ENCODE peak calls at places on chromosomes 4 and X, in five cellular contexts. A is tibial nerve; Y is effector memory CD4-positive, alpha-beta T cell; P is uterus; D is fibroblast of mammary gland. J is an unnamed sample.

GRCh38 chr4:16264798-16265197 is 38.5 kb upstream of the TAPT1 start:
- DNase-seq in Y (no peak), D (peak; percentile 65), A (no peak), P (no peak), J (peak; percentile 31)

GRCh38 chrX:150150081-150150779 is 211.9 kb upstream of the EOLA2 start:
- DNase-seq in A (no peak), Y (no peak), D (no peak), P (no peak), J (no peak)

GRCh38 chr4:79141530-79141929 is 184.3 kb downstream of the NAA11 start:
- DNase-seq in D (peak; percentile 2), A (no peak), P (no peak), Y (no peak), J (no peak)

GRCh38 chr4:81499840-81500239 is 28.1 kb upstream of the RASGEF1B start:
- DNase-seq in A (no peak), D (no peak), P (no peak), Y (no peak), J (no peak)

GRCh38 chr4:627347-627746 is 2.0 kb downstream of the PDE6B start:
- DNase-seq in Y (no peak), D (no peak), A (no peak), P (no peak), J (no peak)

GRCh38 chrX:133980406-133980805 is 5.0 kb downstream of the GPC3 start:
- DNase-seq in A (no peak), D (peak; percentile 56), Y (no peak), P (no peak), J (no peak)

GRCh38 chr4:143046906-143047305 is 137.8 kb upstream of the USP38 start:
- DNase-seq in A (no peak), P (no peak), Y (no peak), D (no peak), J (no peak)

GRCh38 chrX:14015941-14016340 is 13.8 kb downstream of the GEMIN8 start:
- DNase-seq in D (peak; percentile 77), Y (no peak), A (no peak), P (no peak), J (no peak)

GRCh38 chr4:63757919-63758318 is 651.3 kb downstream of the TECRL start:
- DNase-seq in A (no peak), D (no peak), Y (no peak), P (no peak), J (no peak)

GRCh38 chr4:100984901-100985300 is 362.4 kb downstream of the PPP3CA start:
- DNase-seq in D (peak; percentile 83), Y (no peak), A (no peak), P (no peak), J (no peak)

GRCh38 chr4:175770555-175770954 is 41.5 kb downstream of the GPM6A start:
- DNase-seq in P (no peak), Y (no peak), A (no peak), D (peak; percentile 2), J (no peak)

GRCh38 chrX:115023811-115024210 is 6.4 kb upstream of the IL13RA2 start:
- DNase-seq in P (no peak), Y (no peak), D (peak; percentile 8), A (no peak), J (no peak)

GRCh38 chrX:133335027-133335426 is 80.3 kb downstream of the GPC4 start:
- DNase-seq in A (no peak), D (peak; percentile 51), P (no peak), Y (no peak), J (no peak)

GRCh38 chr4:155705664-155706063 is 39.0 kb downstream of the GUCY1A1 start:
- DNase-seq in A (no peak), D (peak; percentile 51), Y (no peak), P (no peak), J (peak; percentile 89)

GRCh38 chr4:153497091-153497531 is 31.0 kb downstream of the TMEM131L start:
- DNase-seq in A (no peak), P (no peak), D (peak; percentile 54), Y (no peak), J (no peak)

GRCh38 chr4:182877326-182877883 is 39.8 kb downstream of the DCTD start:
- DNase-seq in P (no peak), Y (no peak), D (no peak), A (no peak), J (no peak)

GRCh38 chr4:52718123-52718522 is 33.1 kb downstream of the ERVMER34-1 start:
- DNase-seq in Y (no peak), D (peak; percentile 67), P (no peak), A (no peak), J (no peak)

GRCh38 chr4:155532373-155532772 is 134.3 kb upstream of the GUCY1A1 start:
- DNase-seq in A (no peak), Y (no peak), D (no peak), P (no peak), J (no peak)

GRCh38 chr4:132123870-132124623 is 1025.0 kb upstream of the PCDH10 start:
- DNase-seq in Y (no peak), P (no peak), A (no peak), D (peak; percentile 50), J (peak; percentile 0)

GRCh38 chr4:168587326-168588125 is 90.7 kb downstream of the PALLD start:
- DNase-seq in D (peak; percentile 94), P (peak; percentile 63), A (no peak), Y (no peak), J (peak; percentile 54)

GRCh38 chrX:146614693-146615524 is 194.7 kb upstream of the CXorf51B start:
- DNase-seq in P (no peak), D (no peak), Y (no peak), A (no peak), J (peak; percentile 91)

GRCh38 chr4:819401-820229 is 6.3 kb downstream of the CPLX1 start:
- DNase-seq in P (no peak), Y (no peak), A (no peak), D (no peak), J (no peak)

GRCh38 chr4:56386091-56386490 is 1.2 kb downstream of the AASDH start:
- DNase-seq in Y (no peak), P (no peak), A (no peak), D (no peak), J (no peak)

GRCh38 chr4:56387023-56388001 is at the start of gene AASDH:
- DNase-seq in A (peak; percentile 78), Y (peak; percentile 89), P (peak; percentile 95), D (peak; percentile 94), J (peak; percentile 91)

GRCh38 chr4:56389558-56389957 is 2.3 kb upstream of the AASDH start:
- DNase-seq in A (no peak), P (no peak), Y (no peak), D (no peak), J (no peak)

GRCh38 chr4:56391270-56391669 is 4.0 kb upstream of the AASDH start:
- DNase-seq in D (no peak), P (no peak), Y (no peak), A (no peak), J (no peak)

DNA sequence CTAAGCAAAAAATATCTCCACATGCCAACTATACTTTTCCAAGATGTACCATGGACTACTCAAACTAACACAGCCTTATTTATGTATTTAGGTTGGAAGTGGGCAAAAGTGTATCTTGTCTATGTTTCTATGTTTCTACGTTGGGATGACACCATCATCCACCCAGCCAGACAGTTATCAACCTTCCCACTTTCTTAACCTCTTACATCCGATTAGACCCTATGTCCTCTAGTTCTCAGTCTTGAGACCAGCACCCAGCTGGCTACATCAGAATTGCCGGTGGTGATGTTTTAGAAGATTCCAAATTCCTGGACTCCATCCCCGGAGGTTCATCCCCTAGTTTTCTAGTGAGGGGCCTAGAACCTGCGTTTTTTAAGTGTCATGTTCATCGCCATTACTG is 1.0 kb upstream of the AASDH start:
- DNase-seq in P (no peak), A (no peak), D (peak; percentile 15), Y (no peak), J (no peak)
- H3K4me3 ChIP-seq in P (peak overlapping the region; percentile 55), A (peak overlapping the region; percentile 56), D (peak overlapping the region; percentile 76), Y (peak overlapping the region; percentile 90), J (peak overlapping the region; percentile 89)

DNA sequence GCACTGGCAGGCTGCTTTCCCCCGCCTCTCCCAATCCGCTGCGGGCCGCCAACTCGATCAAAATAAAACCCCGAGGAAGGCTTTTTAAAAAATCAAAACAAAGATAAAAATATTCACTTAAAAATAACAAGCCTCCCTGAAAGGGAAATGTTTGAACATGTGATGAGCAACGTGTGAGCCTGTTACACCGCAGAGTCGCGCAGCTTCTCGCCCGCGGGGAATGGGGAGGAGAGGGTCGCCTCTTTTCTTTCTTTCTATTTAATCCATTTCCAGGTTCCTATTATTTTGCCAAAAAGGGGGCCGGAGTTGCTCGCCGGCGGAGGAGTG is 326.0 kb upstream of the F9 start:
- DNase-seq in D (no peak), Y (no peak), P (no peak), A (no peak), J (no peak)
- H3K4me3 ChIP-seq in D (peak overlapping the region; percentile 18), Y (no peak overlapping the region), P (peak overlapping the region; percentile 23), A (peak overlapping the region; percentile 44), J (peak overlapping the region; percentile 53)

GRCh38 chrX:54473993-54474859 is 21.8 kb downstream of the FGD1 start:
- DNase-seq in A (no peak), P (no peak), Y (no peak), D (no peak), J (no peak)
- H3K4me3 ChIP-seq in A (no peak overlapping the region), P (no peak overlapping the region), Y (no peak overlapping the region), D (no peak overlapping the region), J (no peak overlapping the region)

GRCh38 chr4:186201535-186202230 is 10.3 kb downstream of the CYP4V2 start:
- DNase-seq in Y (peak; percentile 38), A (no peak), P (no peak), D (peak; percentile 27), J (peak; percentile 30)

GRCh38 chr4:186204103-186204559 is 12.8 kb downstream of the CYP4V2 start:
- DNase-seq in D (no peak), P (no peak), Y (peak; percentile 60), A (no peak), J (peak; percentile 68)

GRCh38 chr4:186202490-186203140 is 11.2 kb downstream of the CYP4V2 start:
- DNase-seq in Y (no peak), P (no peak), A (no peak), D (no peak), J (no peak)

GRCh38 chr4:186203391-186203802 is 12.0 kb downstream of the CYP4V2 start:
- DNase-seq in Y (no peak), A (no peak), P (no peak), D (no peak), J (peak; percentile 44)

DNA sequence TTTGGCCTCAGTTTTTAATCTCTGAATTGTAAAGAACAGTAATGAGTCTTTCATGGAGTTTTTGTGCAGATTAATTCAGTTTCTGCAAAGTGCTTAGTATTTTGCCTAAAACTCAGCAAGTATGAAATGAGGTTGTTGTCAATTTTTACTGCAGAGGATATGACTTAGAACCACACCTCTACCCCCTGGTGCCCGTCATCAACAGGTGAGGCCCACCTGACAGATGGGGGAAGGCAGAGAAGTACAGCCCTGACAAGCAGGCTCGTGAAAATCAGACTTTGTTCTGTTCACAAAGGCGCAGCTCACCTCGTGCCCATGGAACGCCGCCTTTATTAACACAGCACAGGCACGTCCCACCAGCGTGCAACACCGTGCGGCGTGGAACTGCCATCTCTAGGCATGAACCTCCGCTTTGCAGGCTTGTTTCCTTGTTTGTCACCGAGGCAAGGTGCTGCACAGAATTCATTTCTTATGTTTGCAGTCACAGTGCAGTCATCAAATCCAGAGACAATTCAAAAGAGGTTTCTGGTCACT is 13.3 kb downstream of the CYP4V2 start:
- DNase-seq in A (no peak), D (no peak), Y (no peak), P (no peak), J (no peak)
- H3K4me3 ChIP-seq in A (no peak overlapping the region), D (no peak overlapping the region), Y (no peak overlapping the region), P (peak overlapping the region; percentile 26), J (peak overlapping the region; percentile 56)

GRCh38 chr4:47519239-47519883 is 34.3 kb downstream of the ATP10D start:
- DNase-seq in D (no peak), Y (no peak), A (no peak), P (no peak), J (no peak)
- H3K4me3 ChIP-seq in D (no peak overlapping the region), Y (no peak overlapping the region), A (no peak overlapping the region), P (no peak overlapping the region), J (no peak overlapping the region)

J was measured in LNCaP clone FGC.